ENCODE peak calls at places on chromosomes 4 and X, in ten cellular contexts. U is germinal center, E is amniotic epithelial cell, D is ascending aorta, K is GM19239, A is KG1, T is psoas muscle, S is pons, N is uterus, B is Kasumi-1. H is an unnamed sample.

GRCh38 chr4:55248756-55249155 is 97.3 kb upstream of the SRD5A3 start:
- DNase-seq in U (no peak), E (no peak), D (no peak), K (no peak), A (no peak), T (no peak), S (no peak), N (no peak), B (no peak), H (no peak)

GRCh38 chr4:145056325-145057130 is 41.5 kb downstream of the ANAPC10 start:
- DNase-seq in U (no peak), E (no peak), D (no peak), K (no peak), A (no peak), T (no peak), S (no peak), N (no peak), B (no peak), H (no peak)

GRCh38 chr4:138310991-138311390 is 68.8 kb upstream of the SLC7A11 start:
- DNase-seq in U (no peak), E (peak; percentile 78), D (no peak), K (no peak), A (no peak), T (no peak), S (no peak), N (no peak), B (no peak), H (no peak)

GRCh38 chrX:15947648-15948317 is 93.2 kb upstream of the AP1S2 start:
- DNase-seq in U (no peak), E (peak; percentile 76), D (no peak), K (no peak), A (no peak), T (no peak), S (no peak), N (no peak), B (no peak), H (no peak)

GRCh38 chrX:39601193-39602085 is 496.3 kb downstream of the BCOR start:
- DNase-seq in U (no peak), E (no peak), D (no peak), K (no peak), A (no peak), T (no peak), S (no peak), N (no peak), B (no peak), H (no peak)

GRCh38 chr4:76758290-76758882 is 139.6 kb downstream of the SOWAHB start:
- DNase-seq in U (peak; percentile 28), E (peak; percentile 78), D (no peak), K (peak; percentile 36), A (no peak), T (no peak), S (peak; percentile 47), N (no peak), B (peak; percentile 14), H (peak; percentile 56)

GRCh38 chr4:184420881-184421416 is 53.4 kb downstream of the IRF2 start:
- DNase-seq in U (no peak), E (no peak), D (no peak), K (no peak), A (no peak), T (no peak), S (peak; percentile 67), N (no peak), B (no peak), H (no peak)

GRCh38 chr4:113760094-113760851 is 1.3 kb downstream of the CAMK2D start:
- DNase-seq in U (peak; percentile 36), E (peak; percentile 56), D (peak; percentile 69), K (no peak), A (peak; percentile 41), T (peak; percentile 49), S (peak; percentile 72), N (peak; percentile 35), B (peak; percentile 9), H (peak; percentile 58)

GRCh38 chr4:145545538-145546224 is 64.0 kb downstream of the SMAD1 start:
- DNase-seq in U (no peak), E (peak; percentile 82), D (no peak), K (no peak), A (no peak), T (no peak), S (no peak), N (no peak), B (peak; percentile 37), H (no peak)

GRCh38 chrX:33434256-33435092 is 223.1 kb upstream of the DMD start:
- DNase-seq in U (peak; percentile 1), E (peak; percentile 31), D (peak; percentile 70), K (peak; percentile 1), A (peak; percentile 5), T (no peak), S (peak; percentile 29), N (peak; percentile 50), B (peak; percentile 51), H (peak; percentile 70)